ENCODE peak calls at places on chromosomes 2 and 18, in nine cellular contexts. Q, M, U, W, P, O, D, T and E are unnamed samples.

GRCh38 chr2:238462782-238463396 is 36.2 kb downstream of the ASB1 start:
- DNase-seq in Q (no peak), M (no peak), U (no peak), W (peak; percentile 36), P (peak; percentile 54), O (peak; percentile 28), D (no peak), T (no peak), E (peak; percentile 32)

GRCh38 chr2:216491757-216492635 is 6.6 kb upstream of the RPL37A start:
- DNase-seq in Q (no peak), M (no peak), U (no peak), W (no peak), P (no peak), O (no peak), D (no peak), T (no peak), E (no peak)

GRCh38 chr2:219969508-219969907 is 342.1 kb downstream of the SLC4A3 start:
- DNase-seq in Q (peak; percentile 54), M (no peak), U (no peak), W (no peak), P (peak; percentile 73), O (peak; percentile 13), D (no peak), T (no peak), E (peak; percentile 18)

GRCh38 chr2:204842731-204843490 is 297.6 kb downstream of the PARD3B start:
- DNase-seq in Q (peak; percentile 87), M (no peak), U (no peak), W (peak; percentile 91), P (peak; percentile 73), O (peak; percentile 76), D (no peak), T (no peak), E (peak; percentile 86)

GRCh38 chr2:202269585-202269984 is 4.0 kb downstream of the NOP58 start:
- DNase-seq in Q (no peak), M (no peak), U (no peak), W (no peak), P (no peak), O (no peak), D (peak; percentile 18), T (no peak), E (peak; percentile 65)

GRCh38 chr2:28224648-28225471 is 167.8 kb upstream of the FOSL2 start:
- DNase-seq in Q (peak; percentile 94), M (no peak), U (no peak), W (peak; percentile 78), P (peak; percentile 18), O (peak; percentile 68), D (no peak), T (no peak), E (peak; percentile 85)

GRCh38 chr18:62396967-62397366 is 71.9 kb downstream of the TNFRSF11A start:
- DNase-seq in Q (no peak), M (no peak), U (no peak), W (no peak), P (no peak), O (no peak), D (no peak), T (no peak), E (no peak)

GRCh38 chr18:62938451-62938850 is 223.1 kb downstream of the PHLPP1 start:
- DNase-seq in Q (no peak), M (no peak), U (no peak), W (no peak), P (no peak), O (no peak), D (no peak), T (no peak), E (no peak)

GRCh38 chr2:223989206-223989859 is 32.1 kb downstream of the MRPL44 start:
- DNase-seq in Q (no peak), M (no peak), U (no peak), W (no peak), P (no peak), O (no peak), D (no peak), T (no peak), E (no peak)

GRCh38 chr2:43175187-43175490 is 51.3 kb downstream of the ZFP36L2 start:
- DNase-seq in Q (no peak), M (no peak), U (no peak), W (no peak), P (no peak), O (no peak), D (no peak), T (no peak), E (peak; percentile 46)

GRCh38 chr2:11160731-11161455 is 5.6 kb downstream of the SLC66A3 start:
- DNase-seq in Q (no peak), M (no peak), U (no peak), W (no peak), P (no peak), O (no peak), D (no peak), T (no peak), E (no peak)

GRCh38 chr2:59034791-59035190 is 793.7 kb upstream of the FANCL start:
- DNase-seq in Q (no peak), M (no peak), U (no peak), W (no peak), P (no peak), O (peak; percentile 52), D (no peak), T (no peak), E (peak; percentile 19)

GRCh38 chr18:657311-657997 is at the start of gene TYMS:
- DNase-seq in Q (no peak), M (peak; percentile 62), U (no peak), W (peak; percentile 10), P (peak; percentile 86), O (peak; percentile 76), D (peak; percentile 17), T (no peak), E (peak; percentile 66)

GRCh38 chr2:203394519-203395227 is 66.5 kb downstream of the ABI2 start:
- DNase-seq in Q (no peak), M (no peak), U (no peak), W (no peak), P (no peak), O (no peak), D (no peak), T (no peak), E (no peak)

GRCh38 chr2:70705160-70705850 is 62.7 kb downstream of the ADD2 start:
- DNase-seq in Q (no peak), M (no peak), U (no peak), W (no peak), P (no peak), O (no peak), D (no peak), T (no peak), E (no peak)

GRCh38 chr2:144990661-144991060 is 470.7 kb upstream of the ZEB2 start:
- DNase-seq in Q (no peak), M (peak; percentile 5), U (no peak), W (no peak), P (no peak), O (no peak), D (no peak), T (no peak), E (no peak)

GRCh38 chr2:153766415-153766814 is 105.3 kb upstream of the GALNT13 start:
- DNase-seq in Q (no peak), M (no peak), U (no peak), W (no peak), P (no peak), O (no peak), D (no peak), T (no peak), E (no peak)

GRCh38 chr2:32553829-32554432 is 73.9 kb upstream of the TTC27 start:
- DNase-seq in Q (peak; percentile 15), M (peak; percentile 3), U (no peak), W (peak; percentile 40), P (peak; percentile 44), O (peak; percentile 13), D (no peak), T (no peak), E (peak; percentile 57)

GRCh38 chr2:216181351-216181750 is 72.2 kb downstream of the XRCC5 start:
- DNase-seq in Q (no peak), M (peak; percentile 41), U (no peak), W (no peak), P (no peak), O (no peak), D (no peak), T (no peak), E (peak; percentile 55)